ENCODE peak calls at places on chromosome 1, in seven cellular contexts. P is heart left ventricle; V is MM.1S; S is astrocyte of the spinal cord; T is Right ventricle myocardium superior; B is stimulated activated CD4-positive, alpha-beta T cell treated with anti-CD3 and anti-CD28 coated beads, Interleukin-15, amount 100 ng/mL, for 48 hours; M is non-pigmented ciliary epithelial cell. Z is an unnamed sample.

GRCh38 chr1:181518152-181518551 is 34.8 kb downstream of the CACNA1E start:
- DNase-seq in P (no peak), V (no peak), S (no peak), T (no peak), B (no peak), M (no peak), Z (no peak)

GRCh38 chr1:167270230-167270817 is 49.6 kb downstream of the POU2F1 start:
- DNase-seq in P (no peak), V (no peak), S (no peak), T (no peak), B (no peak), M (no peak), Z (no peak)

GRCh38 chr1:244352156-244352830 is 99.4 kb downstream of the ADSS2 start:
- DNase-seq in P (no peak), V (no peak), S (no peak), T (no peak), B (no peak), M (no peak), Z (no peak)

GRCh38 chr1:36469163-36469562 is 5.0 kb upstream of the MRPS15 start:
- DNase-seq in P (no peak), V (no peak), S (no peak), T (no peak), B (no peak), M (no peak), Z (no peak)

GRCh38 chr1:9886063-9886742 is 23.9 kb downstream of the CTNNBIP1 start:
- DNase-seq in P (peak), V (no peak), S (no peak), T (no peak), B (no peak), M (no peak), Z (no peak)

GRCh38 chr1:40796939-40797667 is 13.5 kb downstream of the KCNQ4 start:
- DNase-seq in P (peak), V (no peak), S (no peak), T (peak), B (no peak), M (no peak), Z (peak)

GRCh38 chr1:63148825-63149645 is 173.3 kb upstream of the FOXD3 start:
- DNase-seq in P (no peak), V (peak), S (peak), T (no peak), B (no peak), M (no peak), Z (no peak)

GRCh38 chr1:205474571-205474970 is 18.7 kb upstream of the BLACAT1 start:
- DNase-seq in P (no peak), V (no peak), S (no peak), T (no peak), B (no peak), M (no peak), Z (no peak)

GRCh38 chr1:150106331-150106730 is 38.8 kb downstream of the VPS45 start:
- DNase-seq in P (no peak), V (peak), S (peak), T (no peak), B (no peak), M (peak), Z (no peak)